ENCODE peak calls at places on chromosomes 1 and 21, in four cellular contexts. N is psoas muscle, V is astrocyte, U is PC-3. T is an unnamed sample.

GRCh38 chr1:28887418-28887834 is 26.9 kb upstream of the EPB41 start:
- DNase-seq in V (no peak), U (peak; percentile 13), N (no peak), T (no peak)

GRCh38 chr1:244113532-244114320 is 62.6 kb downstream of the ZBTB18 start:
- DNase-seq in V (peak; percentile 96), N (no peak), U (peak; percentile 46), T (no peak)

GRCh38 chr1:181383695-181384094 is 99.6 kb upstream of the CACNA1E start:
- DNase-seq in U (no peak), N (no peak), V (no peak), T (no peak)

GRCh38 chr1:155174334-155175280 is 958 bp downstream of the TRIM46 start:
- DNase-seq in N (no peak), V (no peak), U (peak; percentile 22), T (no peak)

GRCh38 chr21:37531402-37532042 is 164.9 kb downstream of the DYRK1A start:
- DNase-seq in N (peak; percentile 72), V (no peak), U (peak; percentile 33), T (peak; percentile 5)

GRCh38 chr1:157377216-157377821 is 175.0 kb downstream of the FCRL5 start:
- DNase-seq in V (no peak), N (no peak), U (peak; percentile 74), T (peak; percentile 39)

GRCh38 chr21:25496825-25497482 is 110.3 kb downstream of the MRPL39 start:
- DNase-seq in V (peak; percentile 47), U (no peak), N (no peak), T (peak; percentile 11)

GRCh38 chr1:25197235-25197930 is 34.9 kb downstream of the SYF2 start:
- DNase-seq in U (no peak), V (no peak), N (no peak), T (no peak)

GRCh38 chr1:96651517-96651916 is 70.1 kb upstream of the PTBP2 start:
- DNase-seq in N (no peak), U (no peak), V (no peak), T (no peak)

GRCh38 chr1:155077346-155077745 is 1.3 kb upstream of the EFNA3 start:
- DNase-seq in N (peak; percentile 15), U (no peak), V (no peak), T (no peak)

GRCh38 chr1:8182034-8182761 is 135.7 kb upstream of the SLC45A1 start:
- DNase-seq in V (peak; percentile 92), U (peak; percentile 98), N (no peak), T (no peak)

GRCh38 chr1:167789501-167789900 is 67.7 kb downstream of the MPZL1 start:
- DNase-seq in N (no peak), U (peak; percentile 75), V (no peak), T (no peak)

GRCh38 chr1:170967042-170967910 is 31.9 kb downstream of the MROH9 start:
- DNase-seq in U (peak; percentile 77), V (peak; percentile 27), N (no peak), T (no peak)

GRCh38 chr1:31714442-31715096 is 10.8 kb upstream of the COL16A1 start:
- DNase-seq in U (peak; percentile 57), V (peak; percentile 60), N (peak; percentile 93), T (peak; percentile 83)

GRCh38 chr1:103106426-103107321 is 1.6 kb downstream of the COL11A1 start:
- DNase-seq in N (peak; percentile 51), V (peak; percentile 54), U (peak; percentile 70), T (peak; percentile 20)

GRCh38 chr1:42172394-42173133 is 8.0 kb upstream of the GUCA2A start:
- DNase-seq in V (no peak), N (no peak), U (no peak), T (no peak)

GRCh38 chr1:82597620-82598019 is 796.9 kb downstream of the ADGRL2 start:
- DNase-seq in V (peak; percentile 42), U (no peak), N (no peak), T (no peak)

GRCh38 chr1:9024837-9025236 is 1.4 kb downstream of the SLC2A7 start:
- DNase-seq in U (no peak), N (no peak), V (no peak), T (no peak)

GRCh38 chr1:159000627-159001026 is 9.1 kb upstream of the IFI16 start:
- DNase-seq in V (peak; percentile 90), N (peak; percentile 85), U (peak; percentile 86), T (peak; percentile 89)

GRCh38 chr1:156114101-156114918 is at the start of gene LMNA:
- DNase-seq in N (peak; percentile 98), V (peak; percentile 90), U (peak; percentile 98), T (peak; percentile 99)

GRCh38 chr21:16587671-16588379 is 858.0 kb downstream of the USP25 start:
- DNase-seq in U (peak; percentile 59), V (peak; percentile 64), N (no peak), T (peak; percentile 46)

GRCh38 chr1:244962140-244962539 is 97.8 kb upstream of the HNRNPU start:
- DNase-seq in N (no peak), V (no peak), U (no peak), T (no peak)

GRCh38 chr1:93661829-93662474 is 19.7 kb downstream of the BCAR3 start:
- DNase-seq in U (peak; percentile 71), N (no peak), V (peak; percentile 85), T (peak; percentile 49)

DNA sequence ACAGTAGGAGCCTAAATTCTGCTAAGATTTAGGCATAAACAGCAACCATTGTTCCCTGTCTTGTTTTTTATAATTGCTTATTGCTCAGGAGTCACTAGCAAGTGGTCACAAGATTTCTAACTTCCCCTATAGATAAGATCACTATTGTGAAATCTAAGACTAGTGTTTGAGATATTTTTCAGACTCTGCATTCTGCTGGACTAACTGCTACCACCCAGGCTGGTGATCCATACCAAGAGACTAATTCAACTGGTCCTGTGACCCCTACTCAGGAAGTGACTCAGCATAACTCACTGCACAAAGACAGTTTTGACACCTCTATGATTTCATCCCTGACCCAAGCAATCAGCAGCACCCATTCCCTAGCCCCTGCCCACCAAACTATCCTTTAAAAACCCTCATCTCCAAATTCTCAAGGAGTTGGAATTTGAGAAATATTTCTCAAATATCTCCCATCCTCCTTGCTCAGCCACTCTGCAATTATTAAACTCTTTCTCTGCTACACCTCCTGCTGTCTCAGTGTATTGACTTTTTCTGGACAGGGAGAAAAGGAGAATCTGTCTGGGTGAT is 52.7 kb downstream of the TRIM33 start:
- DNase-seq in U (peak; percentile 65), N (no peak), V (peak; percentile 84), T (peak; percentile 14)
- H3K36me3 ChIP-seq in U (peaks cover 76% of the 10 kb centered on the region), N (peaks cover 10% of the 10 kb centered on the region), V (peaks cover 8% of the 10 kb centered on the region), T (peaks cover 71% of the 10 kb centered on the region)

GRCh38 chr1:116751149-116751548 is 3.1 kb upstream of the CD2 start:
- DNase-seq in U (no peak), N (no peak), V (no peak), T (no peak)

GRCh38 chr1:116751626-116752025 is 2.6 kb upstream of the CD2 start:
- DNase-seq in N (no peak), U (no peak), V (no peak), T (no peak)

GRCh38 chr1:116743535-116743934 is 10.7 kb upstream of the CD2 start:
- DNase-seq in V (no peak), N (no peak), U (no peak), T (no peak)

DNA sequence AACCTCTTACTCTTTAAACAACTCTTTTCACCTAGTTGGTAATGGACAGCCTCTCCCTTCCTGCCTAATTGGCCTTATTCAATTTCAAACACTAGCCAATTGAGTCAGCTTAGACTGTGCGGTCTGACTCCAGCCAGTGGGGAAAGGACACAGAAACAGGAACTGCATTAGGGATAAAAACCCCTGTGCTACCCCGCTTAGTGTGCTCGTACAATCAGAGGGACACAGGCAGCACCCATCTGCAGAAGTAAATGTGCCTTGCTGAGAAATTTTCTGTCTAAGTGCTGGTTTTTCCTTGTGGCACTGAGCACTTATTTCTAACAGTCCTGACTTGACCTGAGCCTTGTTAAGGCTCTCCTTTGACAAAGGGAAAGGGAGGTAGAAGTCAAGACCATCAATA is 6.0 kb upstream of the CD2 start:
- DNase-seq in N (no peak), U (no peak), V (no peak), T (no peak)
- H3K9me3 ChIP-seq in N (peaks cover 24% of the 10 kb centered on the region), U (peaks cover 28% of the 10 kb centered on the region), V (peaks cover 35% of the 10 kb centered on the region), T (peaks cover 24% of the 10 kb centered on the region)

GRCh38 chr1:10529096-10529495 is 54.3 kb downstream of the PEX14 start:
- DNase-seq in U (no peak), N (no peak), V (peak; percentile 29), T (no peak)

GRCh38 chr1:10529772-10530171 is 55.0 kb downstream of the PEX14 start:
- DNase-seq in V (no peak), N (no peak), U (no peak), T (no peak)

GRCh38 chr1:10530281-10530740 is 55.6 kb downstream of the PEX14 start:
- DNase-seq in U (no peak), V (peak; percentile 75), N (no peak), T (peak; percentile 43)

GRCh38 chr1:10532357-10532756 is 57.6 kb downstream of the PEX14 start:
- DNase-seq in V (no peak), U (no peak), N (no peak), T (no peak)

DNA sequence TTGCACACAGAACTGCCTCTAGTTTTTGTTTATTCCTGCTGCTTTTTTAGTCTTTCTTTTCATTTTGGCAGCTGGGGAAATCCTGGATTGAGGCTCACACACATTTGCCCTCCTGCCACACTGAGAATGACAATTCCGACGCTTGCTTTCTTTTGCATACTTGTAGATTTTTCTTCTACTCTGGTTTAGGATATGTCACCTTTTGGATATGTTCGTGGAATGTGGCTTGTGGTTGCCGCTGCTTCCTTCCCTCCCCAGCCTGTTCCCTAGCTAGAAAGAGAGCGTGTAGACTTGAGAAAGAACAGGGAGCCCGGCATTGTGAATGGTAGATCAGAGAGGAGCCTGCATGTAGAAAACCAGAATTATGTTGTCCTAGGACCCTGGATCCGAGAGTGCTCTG is 56.0 kb downstream of the PEX14 start:
- DNase-seq in N (no peak), U (no peak), V (peak; percentile 90), T (no peak)
- H3K4me3 ChIP-seq in N (no peak overlapping the region), U (no peak overlapping the region), V (peak overlapping the region; percentile 51), T (no peak overlapping the region)

GRCh38 chr1:211355873-211356272 is 29.2 kb downstream of the TRAF5 start:
- DNase-seq in N (no peak), V (no peak), U (no peak), T (no peak)

GRCh38 chr1:211358685-211359084 is 32.1 kb downstream of the TRAF5 start:
- DNase-seq in U (no peak), V (no peak), N (no peak), T (no peak)

GRCh38 chr1:211356723-211357418 is 30.2 kb downstream of the TRAF5 start:
- DNase-seq in V (peak; percentile 79), U (no peak), N (no peak), T (peak; percentile 54)

GRCh38 chr1:211359876-211360275 is 33.2 kb downstream of the TRAF5 start:
- DNase-seq in V (peak; percentile 49), U (peak; percentile 9), N (no peak), T (no peak)
- H3K36me3 ChIP-seq in V (peaks cover 6% of the 10 kb centered on the region), U (no peaks in the 10 kb centered on the region), N (no peaks in the 10 kb centered on the region), T (peaks cover 27% of the 10 kb centered on the region)

GRCh38 chr1:179714623-179715022 is 28.5 kb upstream of the FAM163A start:
- DNase-seq in U (no peak), V (no peak), N (no peak), T (no peak)

GRCh38 chr1:179708434-179709195 is 34.5 kb upstream of the FAM163A start:
- DNase-seq in V (no peak), N (no peak), U (no peak), T (no peak)

GRCh38 chr1:179709841-179710329 is 33.2 kb upstream of the FAM163A start:
- DNase-seq in N (peak; percentile 51), U (no peak), V (peak; percentile 13), T (no peak)

GRCh38 chr1:179719272-179719671 is 23.8 kb upstream of the FAM163A start:
- DNase-seq in N (no peak), V (no peak), U (no peak), T (no peak)

GRCh38 chr1:179714159-179714558 is 28.9 kb upstream of the FAM163A start:
- DNase-seq in U (no peak), N (no peak), V (no peak), T (no peak)
- H3K9me3 ChIP-seq in U (peaks cover 3% of the 10 kb centered on the region), N (peaks cover 40% of the 10 kb centered on the region), V (peaks cover 2% of the 10 kb centered on the region), T (peaks cover 38% of the 10 kb centered on the region)

GRCh38 chr1:203309115-203309429 is 3.8 kb downstream of the BTG2 start:
- DNase-seq in V (no peak), N (no peak), U (no peak), T (no peak)
- H3K4me3 ChIP-seq in V (no peak overlapping the region), N (peak overlapping the region; percentile 93), U (no peak overlapping the region), T (no peak overlapping the region)